ENCODE peak calls at places on chromosomes 6 and 20, in four cellular contexts. C is prostate gland, M is psoas muscle, Q is body of pancreas. Y is an unnamed sample.

GRCh38 chr20:23078351-23078993 is 7.7 kb downstream of the CD93 start:
- DNase-seq in C (no peak), M (no peak), Q (no peak), Y (no peak)

GRCh38 chr6:131116755-131117360 is 18.4 kb upstream of the AKAP7 start:
- DNase-seq in C (no peak), M (no peak), Q (no peak), Y (no peak)

GRCh38 chr6:134689177-134689576 is 260.7 kb downstream of the ALDH8A1 start:
- DNase-seq in C (peak), M (no peak), Q (no peak), Y (no peak)

GRCh38 chr6:130313206-130313605 is 52.6 kb upstream of the TMEM200A start:
- DNase-seq in C (no peak), M (no peak), Q (no peak), Y (no peak)

GRCh38 chr6:145929037-145929633 is 35.0 kb downstream of the SHPRH start:
- DNase-seq in C (no peak), M (no peak), Q (no peak), Y (no peak)

GRCh38 chr6:154615483-154616025 is 105.1 kb upstream of the CNKSR3 start:
- DNase-seq in C (peak), M (peak), Q (peak), Y (peak)

GRCh38 chr6:10838794-10839333 is 525 bp upstream of the MAK start:
- DNase-seq in C (no peak), M (no peak), Q (no peak), Y (no peak)

GRCh38 chr6:96460052-96460700 is 61.4 kb upstream of the UFL1 start:
- DNase-seq in C (no peak), M (no peak), Q (no peak), Y (no peak)

GRCh38 chr6:36488221-36488620 is 45.4 kb downstream of the KCTD20 start:
- DNase-seq in C (no peak), M (no peak), Q (no peak), Y (no peak)

GRCh38 chr6:137874204-137875001 is 7.3 kb downstream of the TNFAIP3 start:
- DNase-seq in C (no peak), M (no peak), Q (no peak), Y (no peak)
- H3K27ac ChIP-seq in C (peak), M (no peak), Q (peak), Y (no peak)

GRCh38 chr20:56628873-56629463 is at the start of gene TFAP2C:
- DNase-seq in C (peak), M (peak), Q (peak), Y (peak)

GRCh38 chr20:56630506-56631317 is 1.6 kb downstream of the TFAP2C start:
- DNase-seq in C (peak), M (no peak), Q (no peak), Y (no peak)

GRCh38 chr20:56628015-56628872 is 862 bp upstream of the TFAP2C start:
- DNase-seq in C (no peak), M (no peak), Q (no peak), Y (no peak)

GRCh38 chr20:56630086-56630493 is 984 bp downstream of the TFAP2C start:
- DNase-seq in C (peak), M (no peak), Q (peak), Y (no peak)

GRCh38 chr20:56629464-56630085 is 469 bp downstream of the TFAP2C start:
- DNase-seq in C (peak), M (no peak), Q (no peak), Y (no peak)
- H3K27ac ChIP-seq in C (peak), M (no peak), Q (peak), Y (no peak)

DNA sequence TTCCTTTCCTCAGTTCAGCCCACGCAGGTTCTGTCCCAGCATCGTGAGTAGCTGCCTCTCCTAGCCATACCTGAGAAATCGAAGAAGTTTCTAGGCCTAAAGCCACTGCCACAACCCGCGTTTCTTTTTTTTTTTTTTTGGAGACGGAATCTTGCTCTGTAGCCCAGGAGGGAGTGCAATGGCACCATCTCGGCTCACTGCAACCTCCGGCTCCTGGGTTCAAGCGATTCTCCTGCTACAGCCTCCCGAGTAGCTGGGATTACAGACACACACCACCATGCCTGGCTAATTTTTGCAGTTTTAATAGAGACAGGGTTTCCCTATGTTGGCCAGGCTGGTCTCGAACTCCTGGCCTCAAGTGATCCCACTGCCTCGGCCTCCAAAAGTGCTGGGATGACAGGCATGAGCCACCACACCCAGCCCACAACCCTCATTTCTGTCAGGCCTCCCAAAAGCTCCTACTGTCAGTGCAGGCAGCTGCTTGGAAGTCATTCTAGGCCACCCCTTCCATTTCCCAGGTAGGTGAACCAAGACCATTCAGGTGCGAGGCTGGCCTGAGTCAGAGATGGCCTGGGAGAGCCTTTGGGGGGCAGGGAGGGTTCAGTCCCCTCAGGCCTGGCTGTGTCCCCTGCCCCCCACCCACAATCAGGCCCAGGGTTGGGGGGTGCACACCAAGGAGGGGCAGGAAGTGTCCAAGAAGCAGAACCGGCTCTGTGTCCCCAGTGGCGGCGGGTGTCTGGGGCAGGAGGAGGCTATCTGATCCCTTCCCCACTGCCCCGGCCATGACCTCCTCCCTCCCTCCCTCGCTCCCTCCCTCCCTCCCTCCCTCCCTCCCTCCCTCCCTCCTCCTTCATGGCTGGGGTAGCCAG is 47.2 kb downstream of the NOL4L start:
- DNase-seq in C (no peak), M (no peak), Q (no peak), Y (no peak)
- H3K27ac ChIP-seq in C (no peak), M (no peak), Q (no peak), Y (no peak)

DNA sequence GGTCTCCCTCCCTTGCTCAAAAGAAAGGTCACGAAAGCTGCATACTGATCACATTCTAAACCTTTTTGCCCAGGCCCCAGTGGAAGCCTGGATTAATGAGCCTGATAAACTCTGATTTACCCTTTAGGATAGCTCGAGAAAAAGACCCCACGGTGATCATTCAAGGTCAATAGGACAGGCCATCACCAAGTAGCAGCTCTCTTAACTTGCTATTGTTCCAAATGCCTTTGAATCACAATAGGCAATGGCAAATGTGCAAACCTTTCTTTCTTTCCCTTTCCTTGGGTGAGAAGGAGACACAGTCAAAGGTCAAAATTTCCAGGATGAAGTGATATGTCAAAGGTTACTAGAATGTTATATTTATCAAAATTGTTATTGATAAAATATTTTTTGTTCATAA is 327.4 kb downstream of the HDGFL1 start:
- DNase-seq in C (no peak), M (no peak), Q (no peak), Y (no peak)
- H3K27ac ChIP-seq in C (no peak), M (no peak), Q (no peak), Y (no peak)

DNA sequence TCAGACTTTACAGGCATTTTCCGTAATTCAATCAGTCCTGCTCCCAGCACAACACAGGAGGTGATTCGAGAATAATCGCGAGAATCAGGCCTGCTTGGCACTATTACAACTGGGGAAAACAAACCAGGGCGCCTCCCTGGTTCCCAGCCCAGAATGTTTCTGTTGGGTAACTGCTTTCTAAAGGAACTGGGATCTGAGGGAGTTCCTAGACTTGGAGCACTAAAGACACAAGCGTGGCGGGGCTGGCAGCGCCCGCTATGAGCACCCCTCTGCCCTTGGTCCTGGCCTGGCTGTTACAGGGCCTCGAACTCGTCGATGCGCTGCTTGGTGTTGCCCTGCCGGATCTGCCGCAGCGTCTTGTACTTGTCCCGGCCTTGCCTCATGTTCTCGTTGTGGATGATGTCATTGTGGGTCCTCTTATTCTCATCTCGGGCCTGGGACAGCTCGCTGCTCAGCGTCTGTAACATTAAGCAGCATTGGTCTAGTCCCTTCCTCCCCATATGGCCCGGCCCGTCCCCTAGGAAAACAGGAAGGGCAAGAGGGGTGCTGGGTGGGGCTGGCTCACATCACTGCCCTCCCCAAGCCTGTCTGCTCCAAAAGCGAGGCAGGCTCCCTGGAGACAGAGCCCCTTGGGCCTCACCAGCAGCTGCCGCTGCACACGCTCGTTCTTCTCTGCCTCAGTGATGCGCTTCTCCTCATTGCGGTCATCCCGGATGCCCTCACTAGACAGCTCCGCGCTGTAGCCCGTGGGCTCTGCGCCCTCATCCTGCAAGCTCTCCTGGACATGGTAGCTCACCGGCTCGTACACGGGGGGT is 52.3 kb downstream of the EZR start:
- DNase-seq in C (no peak), M (no peak), Q (no peak), Y (no peak)
- H3K27ac ChIP-seq in C (peak), M (no peak), Q (no peak), Y (no peak)

GRCh38 chr6:157770946-157771345 is 52.1 kb upstream of the SNX9 start:
- DNase-seq in C (no peak), M (no peak), Q (no peak), Y (no peak)
- H3K27ac ChIP-seq in C (no peak), M (no peak), Q (no peak), Y (no peak)

GRCh38 chr6:129014302-129014701 is 131.4 kb downstream of the LAMA2 start:
- DNase-seq in C (no peak), M (no peak), Q (no peak), Y (no peak)
- H3K27ac ChIP-seq in C (no peak), M (no peak), Q (no peak), Y (no peak)

GRCh38 chr20:35773154-35773751 is 1.4 kb downstream of the PHF20 start:
- DNase-seq in C (no peak), M (no peak), Q (no peak), Y (no peak)
- H3K27ac ChIP-seq in C (peak), M (peak), Q (peak), Y (peak)

GRCh38 chr6:111177131-111177530 is 89.8 kb downstream of the SLC16A10 start:
- DNase-seq in C (no peak), M (no peak), Q (no peak), Y (no peak)

GRCh38 chr6:111173946-111174345 is 86.6 kb downstream of the SLC16A10 start:
- DNase-seq in C (no peak), M (no peak), Q (no peak), Y (no peak)

GRCh38 chr6:111176038-111176762 is 88.9 kb downstream of the SLC16A10 start:
- DNase-seq in C (no peak), M (no peak), Q (peak), Y (no peak)

GRCh38 chr6:111175135-111175534 is 87.8 kb downstream of the SLC16A10 start:
- DNase-seq in C (no peak), M (no peak), Q (no peak), Y (no peak)

GRCh38 chr6:111176763-111177099 is 89.4 kb downstream of the SLC16A10 start:
- DNase-seq in C (no peak), M (no peak), Q (peak), Y (no peak)
- H3K27ac ChIP-seq in C (no peak), M (no peak), Q (peak), Y (no peak)

GRCh38 chr6:408148-408547 is 16.6 kb downstream of the IRF4 start:
- DNase-seq in C (no peak), M (no peak), Q (no peak), Y (no peak)

GRCh38 chr6:403659-404655 is 12.4 kb downstream of the IRF4 start:
- DNase-seq in C (no peak), M (no peak), Q (no peak), Y (no peak)

GRCh38 chr6:402901-403658 is 11.5 kb downstream of the IRF4 start:
- DNase-seq in C (no peak), M (no peak), Q (no peak), Y (no peak)

GRCh38 chr6:401994-402640 is 10.6 kb downstream of the IRF4 start:
- DNase-seq in C (no peak), M (no peak), Q (no peak), Y (no peak)

GRCh38 chr6:404685-405423 is 13.3 kb downstream of the IRF4 start:
- DNase-seq in C (no peak), M (no peak), Q (no peak), Y (no peak)
- H3K27ac ChIP-seq in C (no peak), M (no peak), Q (no peak), Y (no peak)